ENCODE peak calls at places on chromosomes 4 and X, in nine cellular contexts. One of them, this sample, is unnamed.

GRCh38 chrX:132442674-132443073 is 46.2 kb downstream of the MBNL3 start:
- DNase-seq in breast epithelium: no peak
- DNase-seq in HepG2: no peak
- DNase-seq in Peyer's patch: no peak
- DNase-seq in right lobe of liver: no peak
- DNase-seq in transverse colon: no peak
- DNase-seq in suprapubic skin: no peak
- DNase-seq in ovary: no peak
- DNase-seq in A549: no peak
- DNase-seq in this sample: no peak

GRCh38 chr4:2432991-2433530 is 14.3 kb downstream of the CFAP99 start:
- DNase-seq in A549: no peak
- DNase-seq in right lobe of liver: no peak
- DNase-seq in transverse colon: no peak
- DNase-seq in ovary: no peak
- DNase-seq in Peyer's patch: no peak
- DNase-seq in breast epithelium: no peak
- DNase-seq in HepG2: no peak
- DNase-seq in suprapubic skin: no peak
- DNase-seq in this sample: no peak

GRCh38 chrX:53268173-53268572 is 13.2 kb downstream of the IQSEC2 start:
- DNase-seq in Peyer's patch: peak; percentile 30
- DNase-seq in transverse colon: no peak
- DNase-seq in HepG2: no peak
- DNase-seq in right lobe of liver: no peak
- DNase-seq in A549: no peak
- DNase-seq in ovary: no peak
- DNase-seq in suprapubic skin: no peak
- DNase-seq in breast epithelium: no peak
- DNase-seq in this sample: no peak

GRCh38 chr4:40314951-40315350 is 20.2 kb upstream of the CHRNA9 start:
- DNase-seq in transverse colon: no peak
- DNase-seq in suprapubic skin: no peak
- DNase-seq in ovary: no peak
- DNase-seq in HepG2: no peak
- DNase-seq in Peyer's patch: no peak
- DNase-seq in A549: peak; percentile 49
- DNase-seq in right lobe of liver: no peak
- DNase-seq in breast epithelium: no peak
- DNase-seq in this sample: no peak

GRCh38 chr4:15740764-15741404 is 37.2 kb upstream of the CD38 start:
- DNase-seq in Peyer's patch: no peak
- DNase-seq in breast epithelium: no peak
- DNase-seq in suprapubic skin: no peak
- DNase-seq in HepG2: peak; percentile 77
- DNase-seq in right lobe of liver: peak; percentile 89
- DNase-seq in ovary: no peak
- DNase-seq in A549: no peak
- DNase-seq in transverse colon: no peak
- DNase-seq in this sample: no peak

GRCh38 chrX:11589573-11590110 is 76.1 kb downstream of the ARHGAP6 start:
- DNase-seq in right lobe of liver: no peak
- DNase-seq in ovary: no peak
- DNase-seq in suprapubic skin: no peak
- DNase-seq in A549: no peak
- DNase-seq in Peyer's patch: no peak
- DNase-seq in breast epithelium: no peak
- DNase-seq in HepG2: no peak
- DNase-seq in transverse colon: no peak
- DNase-seq in this sample: no peak

GRCh38 chr4:77751764-77752163 is 67.4 kb downstream of the CNOT6L start:
- DNase-seq in breast epithelium: no peak
- DNase-seq in HepG2: no peak
- DNase-seq in Peyer's patch: no peak
- DNase-seq in suprapubic skin: no peak
- DNase-seq in right lobe of liver: no peak
- DNase-seq in ovary: no peak
- DNase-seq in transverse colon: no peak
- DNase-seq in A549: no peak
- DNase-seq in this sample: no peak

GRCh38 chrX:21047034-21047455 is 327.2 kb upstream of the CNKSR2 start:
- DNase-seq in suprapubic skin: no peak
- DNase-seq in Peyer's patch: no peak
- DNase-seq in transverse colon: no peak
- DNase-seq in ovary: no peak
- DNase-seq in breast epithelium: no peak
- DNase-seq in right lobe of liver: no peak
- DNase-seq in A549: no peak
- DNase-seq in HepG2: no peak
- DNase-seq in this sample: no peak

GRCh38 chr4:146095091-146095690 is 80.3 kb upstream of the LSM6 start:
- DNase-seq in Peyer's patch: peak; percentile 78
- DNase-seq in transverse colon: peak; percentile 46
- DNase-seq in suprapubic skin: no peak
- DNase-seq in A549: peak; percentile 46
- DNase-seq in breast epithelium: no peak
- DNase-seq in ovary: peak; percentile 36
- DNase-seq in right lobe of liver: no peak
- DNase-seq in HepG2: peak; percentile 32
- DNase-seq in this sample: peak; percentile 39

GRCh38 chrX:15310117-15310516 is 5.3 kb downstream of the ASB11 start:
- DNase-seq in Peyer's patch: no peak
- DNase-seq in HepG2: no peak
- DNase-seq in ovary: peak; percentile 47
- DNase-seq in breast epithelium: no peak
- DNase-seq in A549: peak; percentile 46
- DNase-seq in transverse colon: no peak
- DNase-seq in suprapubic skin: no peak
- DNase-seq in right lobe of liver: peak; percentile 44
- DNase-seq in this sample: peak; percentile 18

GRCh38 chrX:119655125-119655524 is 37.8 kb downstream of the SEPTIN6 start:
- DNase-seq in HepG2: no peak
- DNase-seq in A549: peak; percentile 11
- DNase-seq in transverse colon: no peak
- DNase-seq in breast epithelium: no peak
- DNase-seq in suprapubic skin: no peak
- DNase-seq in ovary: peak; percentile 58
- DNase-seq in Peyer's patch: no peak
- DNase-seq in right lobe of liver: no peak
- DNase-seq in this sample: no peak

GRCh38 chrX:139692908-139693307 is 15.1 kb downstream of the MCF2 start:
- DNase-seq in Peyer's patch: no peak
- DNase-seq in ovary: no peak
- DNase-seq in right lobe of liver: no peak
- DNase-seq in suprapubic skin: no peak
- DNase-seq in transverse colon: no peak
- DNase-seq in A549: no peak
- DNase-seq in HepG2: no peak
- DNase-seq in breast epithelium: no peak
- DNase-seq in this sample: no peak

GRCh38 chrX:72121381-72121780 is 10.3 kb downstream of the RTL5 start:
- DNase-seq in suprapubic skin: no peak
- DNase-seq in ovary: peak; percentile 57
- DNase-seq in HepG2: no peak
- DNase-seq in transverse colon: peak; percentile 42
- DNase-seq in A549: no peak
- DNase-seq in breast epithelium: no peak
- DNase-seq in Peyer's patch: peak; percentile 70
- DNase-seq in right lobe of liver: no peak
- DNase-seq in this sample: peak; percentile 64

GRCh38 chr4:112860731-112861377 is 188.6 kb upstream of the ANK2 start:
- DNase-seq in Peyer's patch: no peak
- DNase-seq in transverse colon: no peak
- DNase-seq in HepG2: no peak
- DNase-seq in suprapubic skin: no peak
- DNase-seq in breast epithelium: no peak
- DNase-seq in ovary: no peak
- DNase-seq in right lobe of liver: no peak
- DNase-seq in A549: no peak
- DNase-seq in this sample: no peak

GRCh38 chrX:30793075-30793766 is 95.8 kb downstream of the TAB3 start:
- DNase-seq in suprapubic skin: no peak
- DNase-seq in ovary: no peak
- DNase-seq in HepG2: no peak
- DNase-seq in A549: no peak
- DNase-seq in right lobe of liver: no peak
- DNase-seq in breast epithelium: no peak
- DNase-seq in Peyer's patch: no peak
- DNase-seq in transverse colon: no peak
- DNase-seq in this sample: no peak
- H3K9me3 ChIP-seq in suprapubic skin: no peaks in the 10 kb centered on the region
- H3K9me3 ChIP-seq in ovary: no peaks in the 10 kb centered on the region
- H3K9me3 ChIP-seq in HepG2: no peaks in the 10 kb centered on the region
- H3K9me3 ChIP-seq in A549: no peaks in the 10 kb centered on the region
- H3K9me3 ChIP-seq in right lobe of liver: no peaks in the 10 kb centered on the region
- H3K9me3 ChIP-seq in breast epithelium: no peaks in the 10 kb centered on the region
- H3K9me3 ChIP-seq in Peyer's patch: no peaks in the 10 kb centered on the region
- H3K9me3 ChIP-seq in transverse colon: no peaks in the 10 kb centered on the region
- H3K9me3 ChIP-seq in this sample: no peaks in the 10 kb centered on the region

GRCh38 chr4:153528705-153529493 is 62.7 kb downstream of the TMEM131L start:
- DNase-seq in right lobe of liver: no peak
- DNase-seq in Peyer's patch: no peak
- DNase-seq in transverse colon: no peak
- DNase-seq in ovary: no peak
- DNase-seq in HepG2: no peak
- DNase-seq in suprapubic skin: no peak
- DNase-seq in A549: no peak
- DNase-seq in breast epithelium: no peak
- DNase-seq in this sample: no peak

GRCh38 chr4:153529646-153530045 is 63.5 kb downstream of the TMEM131L start:
- DNase-seq in HepG2: no peak
- DNase-seq in suprapubic skin: no peak
- DNase-seq in ovary: no peak
- DNase-seq in breast epithelium: no peak
- DNase-seq in right lobe of liver: no peak
- DNase-seq in Peyer's patch: no peak
- DNase-seq in transverse colon: no peak
- DNase-seq in A549: no peak
- DNase-seq in this sample: no peak

GRCh38 chr4:153530996-153531375 is 64.8 kb downstream of the TMEM131L start:
- DNase-seq in ovary: no peak
- DNase-seq in A549: no peak
- DNase-seq in right lobe of liver: no peak
- DNase-seq in transverse colon: no peak
- DNase-seq in breast epithelium: no peak
- DNase-seq in Peyer's patch: no peak
- DNase-seq in suprapubic skin: no peak
- DNase-seq in HepG2: no peak
- DNase-seq in this sample: no peak

GRCh38 chr4:153532227-153532626 is 66.1 kb downstream of the TMEM131L start:
- DNase-seq in ovary: no peak
- DNase-seq in Peyer's patch: no peak
- DNase-seq in breast epithelium: no peak
- DNase-seq in HepG2: no peak
- DNase-seq in right lobe of liver: no peak
- DNase-seq in transverse colon: no peak
- DNase-seq in A549: no peak
- DNase-seq in suprapubic skin: no peak
- DNase-seq in this sample: no peak

DNA sequence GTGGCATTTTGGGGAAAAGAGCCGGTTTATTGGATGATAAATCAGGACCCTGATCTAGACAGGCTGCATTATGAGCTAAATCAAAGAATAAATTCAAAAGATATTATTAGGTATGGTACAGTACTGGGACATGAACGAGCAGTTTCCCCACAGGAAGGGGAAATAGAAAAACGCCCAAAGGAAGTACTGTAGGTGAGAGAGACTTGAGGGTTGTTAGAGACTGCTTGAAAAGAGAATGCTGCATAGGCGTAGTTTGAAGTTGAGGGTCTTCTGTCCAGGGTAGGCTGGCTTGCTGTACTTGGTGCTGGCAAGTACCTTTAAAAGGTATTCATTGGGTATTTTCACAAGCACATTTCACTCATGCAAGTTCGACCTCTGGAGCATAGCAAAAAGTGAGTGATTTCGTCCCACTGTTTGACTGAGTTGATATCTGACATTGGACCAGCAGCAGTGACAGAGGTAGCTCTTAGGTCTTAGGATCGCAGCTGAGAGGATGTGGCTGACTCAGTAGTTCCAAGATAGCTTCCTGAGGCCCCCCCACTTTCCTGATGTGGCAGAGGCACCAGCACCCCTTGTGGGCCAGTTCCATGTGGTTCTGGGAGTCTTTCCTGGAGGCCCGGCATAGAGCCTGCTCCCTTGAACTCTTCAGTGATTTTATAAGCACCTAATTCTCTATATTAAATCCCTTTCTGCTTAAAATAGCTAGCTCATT is 64.3 kb downstream of the TMEM131L start:
- DNase-seq in breast epithelium: no peak
- DNase-seq in A549: no peak
- DNase-seq in suprapubic skin: no peak
- DNase-seq in transverse colon: no peak
- DNase-seq in right lobe of liver: no peak
- DNase-seq in Peyer's patch: no peak
- DNase-seq in ovary: no peak
- DNase-seq in HepG2: no peak
- DNase-seq in this sample: no peak
- TF ChIP-seq POLR2A in breast epithelium: no peak
- TF ChIP-seq POLR2A in A549: no peak
- TF ChIP-seq POLR2A in suprapubic skin: no peak
- TF ChIP-seq POLR2A in transverse colon: no peak
- TF ChIP-seq POLR2A in right lobe of liver: no peak
- TF ChIP-seq POLR2A in Peyer's patch: no peak
- TF ChIP-seq POLR2A in ovary: no peak
- TF ChIP-seq POLR2A in HepG2: no peak
- TF ChIP-seq POLR2A in this sample: no peak

GRCh38 chr4:118035309-118035708 is 1.0 kb downstream of the NDST3 start:
- DNase-seq in suprapubic skin: no peak
- DNase-seq in A549: no peak
- DNase-seq in right lobe of liver: no peak
- DNase-seq in breast epithelium: no peak
- DNase-seq in Peyer's patch: no peak
- DNase-seq in HepG2: no peak
- DNase-seq in transverse colon: no peak
- DNase-seq in ovary: no peak
- DNase-seq in this sample: no peak
- H3K4me1 ChIP-seq in suprapubic skin: peaks cover 13% of the 10 kb centered on the region
- H3K4me1 ChIP-seq in A549: no peaks in the 10 kb centered on the region
- H3K4me1 ChIP-seq in right lobe of liver: no peaks in the 10 kb centered on the region
- H3K4me1 ChIP-seq in breast epithelium: no peaks in the 10 kb centered on the region
- H3K4me1 ChIP-seq in Peyer's patch: no peaks in the 10 kb centered on the region
- H3K4me1 ChIP-seq in HepG2: no peaks in the 10 kb centered on the region
- H3K4me1 ChIP-seq in transverse colon: no peaks in the 10 kb centered on the region
- H3K4me1 ChIP-seq in ovary: peaks cover 2% of the 10 kb centered on the region
- H3K4me1 ChIP-seq in this sample: no peaks in the 10 kb centered on the region

DNA sequence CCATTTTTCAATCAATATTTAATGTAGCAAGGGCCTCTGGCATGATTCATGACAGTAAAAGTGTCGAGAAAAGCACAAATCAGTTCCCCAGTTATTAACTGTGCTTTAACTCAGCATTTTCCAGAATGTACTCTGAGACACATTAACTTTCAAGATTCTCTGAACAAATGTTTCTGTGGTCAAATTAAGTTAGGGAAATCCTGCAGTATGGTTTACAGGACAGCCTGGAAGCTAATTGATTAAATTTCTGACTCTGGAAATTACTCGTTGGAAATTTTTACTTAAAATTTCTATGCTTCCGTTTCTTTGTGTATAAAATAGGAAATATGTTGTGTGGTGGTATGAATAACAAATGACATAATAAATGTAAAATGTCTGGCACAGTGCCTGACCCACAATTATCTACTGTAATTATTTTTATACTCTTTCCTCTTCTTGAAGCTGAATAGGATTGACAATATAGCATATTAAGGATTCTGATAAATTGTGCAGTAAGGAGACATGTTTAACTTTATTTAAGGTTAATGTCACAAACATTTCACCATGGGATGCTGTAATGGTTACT is 33.7 kb downstream of the STK32B start:
- DNase-seq in right lobe of liver: no peak
- DNase-seq in suprapubic skin: no peak
- DNase-seq in HepG2: no peak
- DNase-seq in A549: no peak
- DNase-seq in transverse colon: no peak
- DNase-seq in ovary: no peak
- DNase-seq in Peyer's patch: no peak
- DNase-seq in breast epithelium: no peak
- DNase-seq in this sample: no peak
- H3K9me3 ChIP-seq in right lobe of liver: no peaks in the 10 kb centered on the region
- H3K9me3 ChIP-seq in suprapubic skin: peaks cover 13% of the 10 kb centered on the region
- H3K9me3 ChIP-seq in HepG2: peaks cover 15% of the 10 kb centered on the region
- H3K9me3 ChIP-seq in A549: peaks cover 28% of the 10 kb centered on the region
- H3K9me3 ChIP-seq in transverse colon: peaks cover 7% of the 10 kb centered on the region
- H3K9me3 ChIP-seq in ovary: no peaks in the 10 kb centered on the region
- H3K9me3 ChIP-seq in Peyer's patch: no peaks in the 10 kb centered on the region
- H3K9me3 ChIP-seq in breast epithelium: peaks cover 52% of the 10 kb centered on the region
- H3K9me3 ChIP-seq in this sample: no peaks in the 10 kb centered on the region